ENCODE peak calls at places on chromosomes 2 and 18, in five cellular contexts. J, K, Q, R and Z are unnamed samples.

GRCh38 chr2:58195668-58196067 is 45.5 kb downstream of the FANCL start:
- DNase-seq in J (no peak), K (no peak), Q (no peak), R (no peak), Z (no peak)

GRCh38 chr18:10421859-10422258 is 32.6 kb upstream of the APCDD1 start:
- DNase-seq in J (no peak), K (no peak), Q (no peak), R (no peak), Z (peak; percentile 9)

GRCh38 chr2:189149981-189150380 is 29.6 kb downstream of the COL5A2 start:
- DNase-seq in J (no peak), K (no peak), Q (no peak), R (no peak), Z (no peak)

GRCh38 chr2:212448698-212449097 is 89.9 kb downstream of the ERBB4 start:
- DNase-seq in J (no peak), K (no peak), Q (no peak), R (no peak), Z (no peak)

GRCh38 chr2:238939521-238940403 is 91.9 kb downstream of the TWIST2 start:
- DNase-seq in J (no peak), K (no peak), Q (no peak), R (no peak), Z (no peak)

GRCh38 chr2:44169155-44169898 is 652 bp downstream of the PPM1B start:
- DNase-seq in J (peak; percentile 34), K (peak; percentile 70), Q (peak; percentile 61), R (no peak), Z (peak; percentile 48)

GRCh38 chr2:127024769-127025356 is 82.1 kb downstream of the BIN1 start:
- DNase-seq in J (no peak), K (peak; percentile 72), Q (peak; percentile 88), R (no peak), Z (no peak)

GRCh38 chr2:219723311-219723710 is 95.9 kb downstream of the SLC4A3 start:
- DNase-seq in J (no peak), K (no peak), Q (no peak), R (no peak), Z (no peak)

GRCh38 chr2:98269274-98269673 is 77.0 kb upstream of the CNGA3 start:
- DNase-seq in J (peak; percentile 38), K (no peak), Q (peak; percentile 61), R (no peak), Z (peak; percentile 42)

GRCh38 chr2:127927415-127927814 is 41.7 kb upstream of the AMMECR1L start:
- DNase-seq in J (no peak), K (no peak), Q (no peak), R (no peak), Z (no peak)

GRCh38 chr18:41484069-41484468 is 471.0 kb upstream of the PIK3C3 start:
- DNase-seq in J (no peak), K (no peak), Q (no peak), R (no peak), Z (peak; percentile 47)

GRCh38 chr18:23453657-23454011 is 547 bp downstream of the RIOK3 start:
- DNase-seq in J (no peak), K (no peak), Q (no peak), R (no peak), Z (peak; percentile 39)

GRCh38 chr2:29579495-29580178 is 341.7 kb downstream of the ALK start:
- DNase-seq in J (no peak), K (no peak), Q (no peak), R (no peak), Z (no peak)

GRCh38 chr2:17387591-17387990 is 130.6 kb downstream of the RAD51AP2 start:
- DNase-seq in J (no peak), K (no peak), Q (no peak), R (no peak), Z (no peak)

GRCh38 chr2:102094917-102095316 is 47.6 kb upstream of the IL1R1 start:
- DNase-seq in J (no peak), K (no peak), Q (no peak), R (no peak), Z (peak; percentile 29)

GRCh38 chr2:86157009-86157556 is 38.2 kb downstream of the IMMT start:
- DNase-seq in J (no peak), K (no peak), Q (no peak), R (no peak), Z (no peak)

GRCh38 chr2:43114210-43114609 is 112.2 kb downstream of the ZFP36L2 start:
- DNase-seq in J (no peak), K (peak; percentile 18), Q (no peak), R (no peak), Z (peak; percentile 63)

GRCh38 chr2:2333076-2333475 is 2.0 kb upstream of the MYT1L start:
- DNase-seq in J (no peak), K (no peak), Q (no peak), R (no peak), Z (no peak)

GRCh38 chr2:18171191-18172139 is 293.0 kb downstream of the KCNS3 start:
- DNase-seq in J (no peak), K (peak; percentile 83), Q (no peak), R (no peak), Z (peak; percentile 38)

GRCh38 chr2:61670591-61671503 is 132.7 kb upstream of the XPO1 start:
- DNase-seq in J (peak; percentile 41), K (peak; percentile 79), Q (no peak), R (no peak), Z (peak; percentile 38)

GRCh38 chr2:240930631-240931318 is 24.6 kb downstream of the CROCC2 start:
- DNase-seq in J (no peak), K (peak; percentile 46), Q (peak; percentile 42), R (peak; percentile 79), Z (no peak)

GRCh38 chr2:16201876-16202642 is 261.7 kb downstream of the MYCN start:
- DNase-seq in J (no peak), K (no peak), Q (no peak), R (no peak), Z (no peak)

GRCh38 chr18:66640431-66640830 is 36.5 kb upstream of the CDH19 start:
- DNase-seq in J (no peak), K (peak; percentile 57), Q (no peak), R (no peak), Z (peak; percentile 48)

GRCh38 chr18:2564373-2564772 is 6.9 kb downstream of the METTL4 start:
- DNase-seq in J (no peak), K (no peak), Q (no peak), R (no peak), Z (no peak)

GRCh38 chr2:181174880-181175590 is 194.6 kb downstream of the UBE2E3 start:
- DNase-seq in J (no peak), K (no peak), Q (no peak), R (no peak), Z (no peak)

GRCh38 chr2:240304746-240305161 is 130.7 kb upstream of the GPC1 start:
- DNase-seq in J (no peak), K (no peak), Q (no peak), R (peak; percentile 72), Z (no peak)